ENCODE peak calls at places on chromosomes 7 and 10, in seven cellular contexts. One of them, this sample, is unnamed.

GRCh38 chr7:145106001-145106400 is 270.1 kb upstream of the TPK1 start:
- DNase-seq in neural progenitor cell: no peak
- DNase-seq in osteoblast: no peak
- DNase-seq in brain microvascular endothelial cell: no peak
- DNase-seq in Peyer's patch: no peak
- DNase-seq in fibroblast of mammary gland: peak
- DNase-seq in upper lobe of right lung: no peak
- DNase-seq in this sample: no peak

GRCh38 chr10:84540022-84540616 is 211.7 kb downstream of the CCSER2 start:
- DNase-seq in Peyer's patch: no peak
- DNase-seq in upper lobe of right lung: no peak
- DNase-seq in brain microvascular endothelial cell: peak
- DNase-seq in neural progenitor cell: no peak
- DNase-seq in osteoblast: peak
- DNase-seq in fibroblast of mammary gland: peak
- DNase-seq in this sample: no peak

GRCh38 chr10:118471863-118472262 is 123.6 kb downstream of the PRLHR start:
- DNase-seq in brain microvascular endothelial cell: peak
- DNase-seq in fibroblast of mammary gland: peak
- DNase-seq in Peyer's patch: no peak
- DNase-seq in upper lobe of right lung: no peak
- DNase-seq in osteoblast: no peak
- DNase-seq in neural progenitor cell: no peak
- DNase-seq in this sample: no peak

GRCh38 chr7:1950623-1951523 is 280.8 kb downstream of the ELFN1 start:
- DNase-seq in neural progenitor cell: no peak
- DNase-seq in upper lobe of right lung: no peak
- DNase-seq in fibroblast of mammary gland: peak
- DNase-seq in osteoblast: no peak
- DNase-seq in Peyer's patch: peak
- DNase-seq in brain microvascular endothelial cell: no peak
- DNase-seq in this sample: peak

GRCh38 chr7:107966701-107967100 is 36.3 kb downstream of the LAMB1 start:
- DNase-seq in osteoblast: peak
- DNase-seq in upper lobe of right lung: no peak
- DNase-seq in fibroblast of mammary gland: peak
- DNase-seq in neural progenitor cell: peak
- DNase-seq in brain microvascular endothelial cell: peak
- DNase-seq in Peyer's patch: no peak
- DNase-seq in this sample: no peak

GRCh38 chr10:18473424-18474110 is 177.8 kb downstream of the NSUN6 start:
- DNase-seq in brain microvascular endothelial cell: peak
- DNase-seq in fibroblast of mammary gland: peak
- DNase-seq in neural progenitor cell: no peak
- DNase-seq in Peyer's patch: no peak
- DNase-seq in upper lobe of right lung: no peak
- DNase-seq in osteoblast: no peak
- DNase-seq in this sample: no peak

GRCh38 chr10:86254526-86255174 is 111.9 kb downstream of the GRID1 start:
- DNase-seq in osteoblast: peak
- DNase-seq in upper lobe of right lung: peak
- DNase-seq in fibroblast of mammary gland: no peak
- DNase-seq in Peyer's patch: peak
- DNase-seq in brain microvascular endothelial cell: no peak
- DNase-seq in neural progenitor cell: no peak
- DNase-seq in this sample: no peak

GRCh38 chr7:92177362-92177761 is 1.6 kb downstream of the LRRD1 start:
- DNase-seq in Peyer's patch: no peak
- DNase-seq in upper lobe of right lung: no peak
- DNase-seq in neural progenitor cell: no peak
- DNase-seq in fibroblast of mammary gland: peak
- DNase-seq in osteoblast: peak
- DNase-seq in brain microvascular endothelial cell: peak
- DNase-seq in this sample: no peak

GRCh38 chr7:32357535-32358277 is 132.5 kb downstream of the LSM5 start:
- DNase-seq in neural progenitor cell: peak
- DNase-seq in upper lobe of right lung: no peak
- DNase-seq in osteoblast: no peak
- DNase-seq in brain microvascular endothelial cell: no peak
- DNase-seq in fibroblast of mammary gland: no peak
- DNase-seq in Peyer's patch: no peak
- DNase-seq in this sample: no peak

GRCh38 chr7:100604976-100605911 is 3.1 kb downstream of the PCOLCE start:
- DNase-seq in brain microvascular endothelial cell: no peak
- DNase-seq in upper lobe of right lung: peak
- DNase-seq in osteoblast: peak
- DNase-seq in fibroblast of mammary gland: no peak
- DNase-seq in neural progenitor cell: peak
- DNase-seq in Peyer's patch: peak
- DNase-seq in this sample: no peak

GRCh38 chr7:1981201-1981877 is 251.4 kb downstream of the MAD1L1 start:
- DNase-seq in Peyer's patch: no peak
- DNase-seq in osteoblast: no peak
- DNase-seq in upper lobe of right lung: peak
- DNase-seq in neural progenitor cell: no peak
- DNase-seq in brain microvascular endothelial cell: no peak
- DNase-seq in fibroblast of mammary gland: no peak
- DNase-seq in this sample: no peak

GRCh38 chr10:71272122-71272771 is 46.8 kb upstream of the SLC29A3 start:
- DNase-seq in upper lobe of right lung: no peak
- DNase-seq in brain microvascular endothelial cell: peak
- DNase-seq in fibroblast of mammary gland: peak
- DNase-seq in osteoblast: peak
- DNase-seq in neural progenitor cell: no peak
- DNase-seq in Peyer's patch: no peak
- DNase-seq in this sample: no peak

GRCh38 chr10:71273506-71273905 is 45.6 kb upstream of the SLC29A3 start:
- DNase-seq in brain microvascular endothelial cell: no peak
- DNase-seq in neural progenitor cell: no peak
- DNase-seq in upper lobe of right lung: no peak
- DNase-seq in fibroblast of mammary gland: no peak
- DNase-seq in Peyer's patch: no peak
- DNase-seq in osteoblast: peak
- DNase-seq in this sample: no peak

GRCh38 chr10:71277914-71278665 is 41.0 kb upstream of the SLC29A3 start:
- DNase-seq in Peyer's patch: no peak
- DNase-seq in neural progenitor cell: no peak
- DNase-seq in upper lobe of right lung: no peak
- DNase-seq in brain microvascular endothelial cell: no peak
- DNase-seq in osteoblast: peak
- DNase-seq in fibroblast of mammary gland: no peak
- DNase-seq in this sample: no peak

GRCh38 chr10:71276873-71277272 is 42.2 kb upstream of the SLC29A3 start:
- DNase-seq in Peyer's patch: no peak
- DNase-seq in upper lobe of right lung: no peak
- DNase-seq in neural progenitor cell: no peak
- DNase-seq in osteoblast: peak
- DNase-seq in brain microvascular endothelial cell: no peak
- DNase-seq in fibroblast of mammary gland: no peak
- DNase-seq in this sample: no peak

GRCh38 chr10:71274901-71275796 is 43.9 kb upstream of the SLC29A3 start:
- DNase-seq in osteoblast: peak
- DNase-seq in neural progenitor cell: no peak
- DNase-seq in brain microvascular endothelial cell: no peak
- DNase-seq in upper lobe of right lung: no peak
- DNase-seq in fibroblast of mammary gland: no peak
- DNase-seq in Peyer's patch: no peak
- DNase-seq in this sample: no peak
- TF ChIP-seq CTCF in osteoblast: no peak
- TF ChIP-seq CTCF in neural progenitor cell: no peak
- TF ChIP-seq CTCF in brain microvascular endothelial cell: no peak
- TF ChIP-seq CTCF in upper lobe of right lung: no peak
- TF ChIP-seq CTCF in fibroblast of mammary gland: no peak
- TF ChIP-seq CTCF in Peyer's patch: no peak
- TF ChIP-seq CTCF in this sample: no peak

DNA sequence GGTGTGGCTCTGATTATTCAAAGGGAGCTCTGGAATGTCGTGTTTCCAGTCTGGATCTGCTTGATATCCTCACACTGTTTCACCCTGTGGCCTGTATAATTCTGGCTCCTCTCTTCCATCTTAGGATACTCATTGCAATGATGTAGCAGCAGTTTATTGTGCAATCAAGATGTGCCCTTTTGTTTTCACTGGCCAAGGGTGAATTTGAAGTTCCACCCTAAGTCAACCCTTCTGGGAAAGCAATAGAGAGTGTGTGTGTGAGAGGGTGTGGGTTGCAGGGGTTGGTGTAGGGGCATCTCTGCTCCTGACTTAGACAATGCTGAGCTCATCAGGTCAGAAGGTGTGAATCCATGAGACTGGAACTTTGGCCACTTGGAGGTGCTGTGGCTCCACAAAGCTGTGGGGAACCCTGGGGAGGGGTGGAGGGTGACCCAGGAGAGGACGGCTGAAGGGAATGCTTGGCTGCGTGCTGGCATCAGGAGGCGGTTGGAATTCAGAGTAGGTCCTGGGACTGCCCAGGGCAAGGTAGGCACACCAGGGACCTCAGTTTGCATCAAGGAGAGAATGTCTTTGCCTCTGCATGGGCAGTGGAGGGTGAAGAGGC is 118.0 kb upstream of the PRSS58 start:
- DNase-seq in Peyer's patch: no peak
- DNase-seq in upper lobe of right lung: no peak
- DNase-seq in brain microvascular endothelial cell: no peak
- DNase-seq in fibroblast of mammary gland: peak
- DNase-seq in neural progenitor cell: peak
- DNase-seq in osteoblast: no peak
- DNase-seq in this sample: no peak
- TF ChIP-seq CTCF in Peyer's patch: no peak
- TF ChIP-seq CTCF in upper lobe of right lung: no peak
- TF ChIP-seq CTCF in brain microvascular endothelial cell: peak
- TF ChIP-seq CTCF in fibroblast of mammary gland: peak
- TF ChIP-seq CTCF in neural progenitor cell: peak
- TF ChIP-seq CTCF in osteoblast: peak
- TF ChIP-seq CTCF in this sample: no peak

DNA sequence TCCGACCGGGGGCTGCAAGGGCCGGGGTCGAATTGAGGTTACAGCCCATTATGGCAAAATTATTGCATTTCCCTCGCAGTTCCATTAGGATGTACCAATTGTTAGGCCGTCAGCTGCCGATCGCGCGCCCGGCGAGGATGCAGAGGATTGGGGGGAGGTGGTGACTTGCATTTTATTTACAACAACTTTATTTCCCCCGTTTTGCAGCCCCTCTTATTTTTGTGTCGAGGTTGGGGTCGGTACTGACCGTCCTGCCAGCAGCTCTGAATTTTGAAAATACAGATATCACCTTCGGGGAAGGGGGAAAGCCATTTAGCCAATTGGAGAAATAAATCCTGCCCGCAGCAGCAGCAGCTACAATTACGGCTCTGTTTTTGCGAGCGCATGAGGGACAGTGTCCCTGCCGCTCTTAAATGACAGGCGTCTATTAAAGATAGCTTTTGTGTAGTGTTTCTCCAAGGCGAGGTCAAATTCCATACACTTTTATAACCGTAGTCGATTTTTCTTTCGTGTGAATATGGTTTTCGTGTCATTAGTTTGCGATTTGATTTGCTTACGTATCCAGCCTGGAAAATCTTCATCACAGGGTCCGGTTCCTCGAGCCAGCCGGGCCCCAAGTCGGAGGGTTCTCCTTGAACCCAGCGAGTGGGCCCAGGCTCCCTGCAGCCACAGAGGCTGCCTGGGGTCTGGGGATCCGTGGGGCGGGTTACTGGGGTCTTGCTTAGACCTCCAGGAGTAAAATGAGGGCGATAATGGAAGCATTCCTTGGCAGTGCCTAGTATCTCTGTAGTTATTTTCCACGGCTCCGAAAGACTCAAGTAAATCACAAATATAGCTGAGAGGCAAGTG is 693 bp upstream of the HOXA5 start:
- DNase-seq in upper lobe of right lung: no peak
- DNase-seq in neural progenitor cell: no peak
- DNase-seq in brain microvascular endothelial cell: no peak
- DNase-seq in fibroblast of mammary gland: peak
- DNase-seq in osteoblast: peak
- DNase-seq in Peyer's patch: peak
- DNase-seq in this sample: no peak
- TF ChIP-seq CTCF in upper lobe of right lung: no peak
- TF ChIP-seq CTCF in neural progenitor cell: no peak
- TF ChIP-seq CTCF in brain microvascular endothelial cell: no peak
- TF ChIP-seq CTCF in fibroblast of mammary gland: no peak
- TF ChIP-seq CTCF in osteoblast: no peak
- TF ChIP-seq CTCF in Peyer's patch: no peak
- TF ChIP-seq CTCF in this sample: peak

DNA sequence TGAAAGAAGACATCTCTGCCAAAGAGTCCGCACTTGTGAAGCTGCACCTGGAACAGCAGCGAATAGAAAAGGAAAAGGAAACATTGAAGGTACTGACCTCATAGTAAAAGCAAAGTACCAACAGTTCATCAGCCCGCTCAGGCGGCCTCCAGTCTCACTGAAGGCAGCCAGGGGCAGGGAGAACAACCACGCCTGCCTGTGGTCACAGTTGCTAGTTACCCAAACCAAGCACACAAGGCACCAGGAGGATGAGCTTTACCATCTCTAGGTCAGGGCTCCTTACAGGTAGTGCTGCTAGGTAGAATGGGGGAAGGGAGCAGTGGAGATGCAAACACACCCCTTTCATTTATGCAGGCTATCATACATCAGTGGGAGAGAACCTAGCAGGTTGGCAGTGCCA is 39.8 kb downstream of the CFAP58 start:
- DNase-seq in Peyer's patch: no peak
- DNase-seq in brain microvascular endothelial cell: no peak
- DNase-seq in fibroblast of mammary gland: no peak
- DNase-seq in upper lobe of right lung: no peak
- DNase-seq in osteoblast: no peak
- DNase-seq in neural progenitor cell: no peak
- DNase-seq in this sample: no peak
- TF ChIP-seq CTCF in Peyer's patch: no peak
- TF ChIP-seq CTCF in brain microvascular endothelial cell: no peak
- TF ChIP-seq CTCF in fibroblast of mammary gland: no peak
- TF ChIP-seq CTCF in upper lobe of right lung: no peak
- TF ChIP-seq CTCF in osteoblast: no peak
- TF ChIP-seq CTCF in neural progenitor cell: no peak
- TF ChIP-seq CTCF in this sample: no peak

GRCh38 chr10:416091-416515 is 273.4 kb downstream of the DIP2C start:
- DNase-seq in neural progenitor cell: peak
- DNase-seq in fibroblast of mammary gland: peak
- DNase-seq in upper lobe of right lung: no peak
- DNase-seq in Peyer's patch: no peak
- DNase-seq in brain microvascular endothelial cell: no peak
- DNase-seq in osteoblast: no peak
- DNase-seq in this sample: no peak
- TF ChIP-seq CTCF in neural progenitor cell: peak
- TF ChIP-seq CTCF in fibroblast of mammary gland: no peak
- TF ChIP-seq CTCF in upper lobe of right lung: no peak
- TF ChIP-seq CTCF in Peyer's patch: no peak
- TF ChIP-seq CTCF in brain microvascular endothelial cell: peak
- TF ChIP-seq CTCF in osteoblast: no peak
- TF ChIP-seq CTCF in this sample: no peak

This sample was measured in natural killer cell.